ENCODE peak calls at places on chromosomes 1 and 21, in eight cellular contexts. One of them, this sample, is unnamed.

GRCh38 chr1:235149824-235150223 is 11.2 kb downstream of the RBM34 start:
- DNase-seq in spleen: no peak
- DNase-seq in caudate nucleus: no peak
- DNase-seq in AG08395: no peak
- DNase-seq in erythroblast: no peak
- DNase-seq in stimulated activated CD8-positive, alpha-beta memory T cell treated with anti-CD3 and anti-CD28 coated beads, Interleukin-12 subunit alpha, Interleukin-12 subunit beta, amount 100 ng/mL, for 1 hour: no peak
- DNase-seq in GM20000: no peak
- DNase-seq in testis: no peak
- DNase-seq in this sample: no peak

GRCh38 chr1:2558030-2558400 is 1.8 kb downstream of the TNFRSF14 start:
- DNase-seq in spleen: no peak
- DNase-seq in caudate nucleus: no peak
- DNase-seq in AG08395: no peak
- DNase-seq in erythroblast: no peak
- DNase-seq in stimulated activated CD8-positive, alpha-beta memory T cell treated with anti-CD3 and anti-CD28 coated beads, Interleukin-12 subunit alpha, Interleukin-12 subunit beta, amount 100 ng/mL, for 1 hour: no peak
- DNase-seq in GM20000: no peak
- DNase-seq in testis: no peak
- DNase-seq in this sample: no peak

GRCh38 chr1:152699746-152700145 is 1.6 kb downstream of the LCE2A start:
- DNase-seq in spleen: no peak
- DNase-seq in caudate nucleus: no peak
- DNase-seq in AG08395: no peak
- DNase-seq in erythroblast: no peak
- DNase-seq in stimulated activated CD8-positive, alpha-beta memory T cell treated with anti-CD3 and anti-CD28 coated beads, Interleukin-12 subunit alpha, Interleukin-12 subunit beta, amount 100 ng/mL, for 1 hour: no peak
- DNase-seq in GM20000: no peak
- DNase-seq in testis: no peak
- DNase-seq in this sample: no peak

GRCh38 chr1:212650228-212650627 is 41.7 kb downstream of the ATF3 start:
- DNase-seq in spleen: no peak
- DNase-seq in caudate nucleus: no peak
- DNase-seq in AG08395: no peak
- DNase-seq in erythroblast: no peak
- DNase-seq in stimulated activated CD8-positive, alpha-beta memory T cell treated with anti-CD3 and anti-CD28 coated beads, Interleukin-12 subunit alpha, Interleukin-12 subunit beta, amount 100 ng/mL, for 1 hour: no peak
- DNase-seq in GM20000: no peak
- DNase-seq in testis: no peak
- DNase-seq in this sample: peak; percentile 59

GRCh38 chr1:163406787-163407186 is 85.0 kb downstream of the NUF2 start:
- DNase-seq in spleen: no peak
- DNase-seq in caudate nucleus: no peak
- DNase-seq in AG08395: no peak
- DNase-seq in erythroblast: no peak
- DNase-seq in stimulated activated CD8-positive, alpha-beta memory T cell treated with anti-CD3 and anti-CD28 coated beads, Interleukin-12 subunit alpha, Interleukin-12 subunit beta, amount 100 ng/mL, for 1 hour: no peak
- DNase-seq in GM20000: no peak
- DNase-seq in testis: no peak
- DNase-seq in this sample: peak; percentile 94

GRCh38 chr1:18572022-18572920 is 58.4 kb upstream of the PAX7 start:
- DNase-seq in spleen: no peak
- DNase-seq in caudate nucleus: no peak
- DNase-seq in AG08395: no peak
- DNase-seq in erythroblast: no peak
- DNase-seq in stimulated activated CD8-positive, alpha-beta memory T cell treated with anti-CD3 and anti-CD28 coated beads, Interleukin-12 subunit alpha, Interleukin-12 subunit beta, amount 100 ng/mL, for 1 hour: no peak
- DNase-seq in GM20000: no peak
- DNase-seq in testis: no peak
- DNase-seq in this sample: no peak

GRCh38 chr1:94980049-94980908 is 53.4 kb upstream of the CNN3 start:
- DNase-seq in spleen: no peak
- DNase-seq in caudate nucleus: no peak
- DNase-seq in AG08395: no peak
- DNase-seq in erythroblast: no peak
- DNase-seq in stimulated activated CD8-positive, alpha-beta memory T cell treated with anti-CD3 and anti-CD28 coated beads, Interleukin-12 subunit alpha, Interleukin-12 subunit beta, amount 100 ng/mL, for 1 hour: no peak
- DNase-seq in GM20000: no peak
- DNase-seq in testis: no peak
- DNase-seq in this sample: no peak

GRCh38 chr1:186054013-186054412 is 319.8 kb downstream of the HMCN1 start:
- DNase-seq in spleen: no peak
- DNase-seq in caudate nucleus: no peak
- DNase-seq in AG08395: no peak
- DNase-seq in erythroblast: no peak
- DNase-seq in stimulated activated CD8-positive, alpha-beta memory T cell treated with anti-CD3 and anti-CD28 coated beads, Interleukin-12 subunit alpha, Interleukin-12 subunit beta, amount 100 ng/mL, for 1 hour: no peak
- DNase-seq in GM20000: no peak
- DNase-seq in testis: no peak
- DNase-seq in this sample: no peak

GRCh38 chr1:155126494-155127104 is 1.1 kb upstream of the EFNA1 start:
- DNase-seq in spleen: no peak
- DNase-seq in caudate nucleus: peak; percentile 82
- DNase-seq in AG08395: no peak
- DNase-seq in erythroblast: no peak
- DNase-seq in stimulated activated CD8-positive, alpha-beta memory T cell treated with anti-CD3 and anti-CD28 coated beads, Interleukin-12 subunit alpha, Interleukin-12 subunit beta, amount 100 ng/mL, for 1 hour: no peak
- DNase-seq in GM20000: no peak
- DNase-seq in testis: peak; percentile 42
- DNase-seq in this sample: peak; percentile 32

GRCh38 chr1:234841710-234842231 is 231.8 kb upstream of the IRF2BP2 start:
- DNase-seq in spleen: peak; percentile 76
- DNase-seq in caudate nucleus: no peak
- DNase-seq in AG08395: no peak
- DNase-seq in erythroblast: peak; percentile 30
- DNase-seq in stimulated activated CD8-positive, alpha-beta memory T cell treated with anti-CD3 and anti-CD28 coated beads, Interleukin-12 subunit alpha, Interleukin-12 subunit beta, amount 100 ng/mL, for 1 hour: no peak
- DNase-seq in GM20000: peak; percentile 64
- DNase-seq in testis: peak; percentile 30
- DNase-seq in this sample: no peak

GRCh38 chr1:67482733-67483482 is 52.7 kb upstream of the SERBP1 start:
- DNase-seq in spleen: no peak
- DNase-seq in caudate nucleus: no peak
- DNase-seq in AG08395: no peak
- DNase-seq in erythroblast: no peak
- DNase-seq in stimulated activated CD8-positive, alpha-beta memory T cell treated with anti-CD3 and anti-CD28 coated beads, Interleukin-12 subunit alpha, Interleukin-12 subunit beta, amount 100 ng/mL, for 1 hour: no peak
- DNase-seq in GM20000: no peak
- DNase-seq in testis: no peak
- DNase-seq in this sample: no peak

GRCh38 chr1:86718786-86719185 is 14.4 kb downstream of the SH3GLB1 start:
- DNase-seq in spleen: no peak
- DNase-seq in caudate nucleus: no peak
- DNase-seq in AG08395: no peak
- DNase-seq in erythroblast: no peak
- DNase-seq in stimulated activated CD8-positive, alpha-beta memory T cell treated with anti-CD3 and anti-CD28 coated beads, Interleukin-12 subunit alpha, Interleukin-12 subunit beta, amount 100 ng/mL, for 1 hour: no peak
- DNase-seq in GM20000: no peak
- DNase-seq in testis: no peak
- DNase-seq in this sample: no peak

GRCh38 chr21:34595457-34595856 is 19.5 kb downstream of the RCAN1 start:
- DNase-seq in spleen: no peak
- DNase-seq in caudate nucleus: no peak
- DNase-seq in AG08395: no peak
- DNase-seq in erythroblast: no peak
- DNase-seq in stimulated activated CD8-positive, alpha-beta memory T cell treated with anti-CD3 and anti-CD28 coated beads, Interleukin-12 subunit alpha, Interleukin-12 subunit beta, amount 100 ng/mL, for 1 hour: no peak
- DNase-seq in GM20000: no peak
- DNase-seq in testis: no peak
- DNase-seq in this sample: no peak

GRCh38 chr1:161484613-161485012 is 20.6 kb upstream of the FCGR2A start:
- DNase-seq in spleen: no peak
- DNase-seq in caudate nucleus: no peak
- DNase-seq in AG08395: no peak
- DNase-seq in erythroblast: peak; percentile 44
- DNase-seq in stimulated activated CD8-positive, alpha-beta memory T cell treated with anti-CD3 and anti-CD28 coated beads, Interleukin-12 subunit alpha, Interleukin-12 subunit beta, amount 100 ng/mL, for 1 hour: no peak
- DNase-seq in GM20000: no peak
- DNase-seq in testis: no peak
- DNase-seq in this sample: no peak

This sample was measured in COR-L47.